ENCODE peak calls at places on chromosomes 7 and 10, in nine cellular contexts. J is breast epithelium, S is spleen, H is suprapubic skin, A is Panc1, X is endothelial cell of umbilical vein, P is transverse colon, N is K562, R is HCT116. C is an unnamed sample.

GRCh38 chr10:74987339-74988054 is 124.0 kb upstream of the SAMD8 start:
- DNase-seq in J (no peak), S (no peak), H (no peak), A (no peak), X (no peak), P (no peak), N (no peak), R (no peak), C (no peak)

GRCh38 chr10:79038841-79039201 is 29.9 kb upstream of the ZMIZ1 start:
- DNase-seq in J (no peak), S (peak), H (peak), A (no peak), X (no peak), P (no peak), N (peak), R (no peak), C (peak)

GRCh38 chr7:17234398-17235021 is 63.9 kb upstream of the AHR start:
- DNase-seq in J (no peak), S (no peak), H (no peak), A (peak), X (peak), P (peak), N (peak), R (peak), C (no peak)

GRCh38 chr10:44994752-44995530 is 5.8 kb upstream of the ZNF22 start:
- DNase-seq in J (no peak), S (no peak), H (no peak), A (no peak), X (no peak), P (no peak), N (no peak), R (no peak), C (peak)

GRCh38 chr7:78489851-78490250 is 691.3 kb downstream of the PHTF2 start:
- DNase-seq in J (no peak), S (no peak), H (no peak), A (no peak), X (no peak), P (no peak), N (no peak), R (no peak), C (no peak)

GRCh38 chr7:5237286-5237685 is 45.5 kb upstream of the SLC29A4 start:
- DNase-seq in J (no peak), S (peak), H (no peak), A (no peak), X (no peak), P (peak), N (no peak), R (no peak), C (peak)

GRCh38 chr7:4681218-4681851 is 760 bp upstream of the FOXK1 start:
- DNase-seq in J (no peak), S (no peak), H (no peak), A (no peak), X (no peak), P (no peak), N (no peak), R (no peak), C (no peak)

GRCh38 chr7:17640730-17641377 is 299.4 kb downstream of the SNX13 start:
- DNase-seq in J (no peak), S (no peak), H (no peak), A (no peak), X (peak), P (no peak), N (peak), R (peak), C (no peak)

GRCh38 chr10:102113956-102114857 is 6.0 kb downstream of the LDB1 start:
- DNase-seq in J (no peak), S (peak), H (no peak), A (no peak), X (peak), P (peak), N (no peak), R (no peak), C (peak)

GRCh38 chr10:17033529-17034250 is 95.9 kb downstream of the CUBN start:
- DNase-seq in J (no peak), S (no peak), H (no peak), A (no peak), X (no peak), P (no peak), N (no peak), R (no peak), C (no peak)

GRCh38 chr7:19020711-19021110 is 96.7 kb downstream of the TWIST1 start:
- DNase-seq in J (no peak), S (no peak), H (no peak), A (no peak), X (no peak), P (no peak), N (no peak), R (no peak), C (no peak)

GRCh38 chr10:78255796-78256638 is 222.4 kb downstream of the RPS24 start:
- DNase-seq in J (no peak), S (no peak), H (no peak), A (peak), X (peak), P (peak), N (peak), R (peak), C (peak)

GRCh38 chr7:99923200-99923599 is 3.9 kb upstream of the TRIM4 start:
- DNase-seq in J (no peak), S (no peak), H (no peak), A (no peak), X (no peak), P (no peak), N (no peak), R (no peak), C (no peak)

GRCh38 chr7:103795787-103796186 is 193.7 kb downstream of the RELN start:
- DNase-seq in J (no peak), S (no peak), H (no peak), A (no peak), X (no peak), P (no peak), N (no peak), R (no peak), C (no peak)

GRCh38 chr10:79027147-79028055 is 41.4 kb upstream of the ZMIZ1 start:
- DNase-seq in J (no peak), S (peak), H (peak), A (no peak), X (no peak), P (no peak), N (peak), R (no peak), C (peak)

GRCh38 chr10:127161482-127161881 is 34.9 kb downstream of the INSYN2A start:
- DNase-seq in J (no peak), S (no peak), H (peak), A (no peak), X (no peak), P (no peak), N (no peak), R (no peak), C (no peak)

GRCh38 chr7:139711991-139712753 is 65.6 kb downstream of the HIPK2 start:
- DNase-seq in J (no peak), S (no peak), H (no peak), A (no peak), X (no peak), P (no peak), N (no peak), R (no peak), C (no peak)

GRCh38 chr10:130547368-130547767 is 411.2 kb downstream of the GLRX3 start:
- DNase-seq in J (no peak), S (no peak), H (no peak), A (peak), X (no peak), P (no peak), N (no peak), R (no peak), C (no peak)

GRCh38 chr7:36514289-36515243 is 124.9 kb downstream of the ANLN start:
- DNase-seq in J (no peak), S (no peak), H (peak), A (no peak), X (no peak), P (no peak), N (no peak), R (no peak), C (no peak)

GRCh38 chr10:127899766-127900382 is 7.0 kb upstream of the PTPRE start:
- DNase-seq in J (no peak), S (no peak), H (no peak), A (no peak), X (no peak), P (no peak), N (no peak), R (no peak), C (no peak)

GRCh38 chr10:71757450-71757918 is 15.8 kb downstream of the VSIR start:
- DNase-seq in J (no peak), S (peak), H (peak), A (no peak), X (no peak), P (no peak), N (no peak), R (no peak), C (no peak)

GRCh38 chr7:66099551-66100407 is 14.9 kb upstream of the CRCP start:
- DNase-seq in J (peak), S (peak), H (peak), A (no peak), X (peak), P (peak), N (peak), R (peak), C (peak)

GRCh38 chr10:29712108-29712507 is 77.3 kb upstream of the SVIL start:
- DNase-seq in J (no peak), S (no peak), H (no peak), A (no peak), X (no peak), P (no peak), N (no peak), R (no peak), C (no peak)

GRCh38 chr10:124090630-124091209 is 2.7 kb downstream of the CHST15 start:
- DNase-seq in J (peak), S (no peak), H (no peak), A (no peak), X (no peak), P (no peak), N (no peak), R (no peak), C (no peak)

GRCh38 chr10:124091646-124092269 is 1.6 kb downstream of the CHST15 start:
- DNase-seq in J (no peak), S (peak), H (no peak), A (no peak), X (peak), P (peak), N (no peak), R (no peak), C (peak)

GRCh38 chr10:124094419-124094785 is 1.0 kb upstream of the CHST15 start:
- DNase-seq in J (no peak), S (no peak), H (no peak), A (no peak), X (no peak), P (peak), N (no peak), R (no peak), C (no peak)

GRCh38 chr10:124093076-124093773 is at the start of gene CHST15:
- DNase-seq in J (peak), S (no peak), H (no peak), A (peak), X (peak), P (peak), N (no peak), R (peak), C (peak)

DNA sequence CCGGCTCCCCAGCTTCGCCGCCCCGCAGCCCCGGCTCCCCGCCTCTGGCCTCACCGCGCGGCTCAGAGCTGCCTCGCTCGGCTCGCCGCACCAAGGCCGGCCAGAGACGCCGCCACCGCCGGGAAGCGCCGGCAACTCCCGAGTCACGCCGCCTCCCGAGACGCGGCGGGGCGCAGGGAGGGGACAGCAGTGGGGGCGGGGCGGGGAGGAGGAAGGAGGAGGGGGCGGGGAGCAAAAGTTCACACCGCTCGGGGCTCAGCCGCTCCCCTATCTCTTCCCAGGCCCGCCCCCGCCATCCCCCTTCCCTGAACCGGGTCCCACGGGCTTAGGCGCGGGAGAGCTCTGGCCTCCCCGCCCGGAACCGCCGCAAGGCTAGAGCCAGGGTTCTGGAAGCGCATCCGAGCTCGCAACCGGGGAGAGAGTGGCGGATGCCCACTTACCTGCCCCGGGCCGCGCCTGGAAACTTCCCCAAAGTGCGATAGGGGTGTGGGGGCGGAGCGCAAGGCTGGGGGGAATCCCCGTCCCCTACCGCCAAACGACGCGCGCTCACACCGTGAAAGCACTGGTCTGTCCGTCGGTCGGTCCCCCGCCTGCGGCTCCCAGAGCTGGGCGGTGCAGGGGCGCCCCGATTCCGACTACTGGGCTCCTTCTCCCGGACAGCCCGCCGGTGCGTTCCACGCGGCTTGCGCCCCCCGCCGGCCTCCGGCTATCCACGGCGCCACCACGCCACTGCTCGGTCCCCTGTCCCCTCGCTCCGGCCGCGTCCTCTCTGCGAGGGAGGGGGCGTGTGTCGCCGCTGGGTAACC is 925 bp downstream of the CHST15 start:
- DNase-seq in J (no peak), S (peak), H (no peak), A (no peak), X (peak), P (peak), N (peak), R (no peak), C (peak)
- TF ChIP-seq CTCF in J (no peak), S (peak), H (no peak), A (no peak), X (no peak), P (no peak), N (no peak), R (no peak), C (no peak)

DNA sequence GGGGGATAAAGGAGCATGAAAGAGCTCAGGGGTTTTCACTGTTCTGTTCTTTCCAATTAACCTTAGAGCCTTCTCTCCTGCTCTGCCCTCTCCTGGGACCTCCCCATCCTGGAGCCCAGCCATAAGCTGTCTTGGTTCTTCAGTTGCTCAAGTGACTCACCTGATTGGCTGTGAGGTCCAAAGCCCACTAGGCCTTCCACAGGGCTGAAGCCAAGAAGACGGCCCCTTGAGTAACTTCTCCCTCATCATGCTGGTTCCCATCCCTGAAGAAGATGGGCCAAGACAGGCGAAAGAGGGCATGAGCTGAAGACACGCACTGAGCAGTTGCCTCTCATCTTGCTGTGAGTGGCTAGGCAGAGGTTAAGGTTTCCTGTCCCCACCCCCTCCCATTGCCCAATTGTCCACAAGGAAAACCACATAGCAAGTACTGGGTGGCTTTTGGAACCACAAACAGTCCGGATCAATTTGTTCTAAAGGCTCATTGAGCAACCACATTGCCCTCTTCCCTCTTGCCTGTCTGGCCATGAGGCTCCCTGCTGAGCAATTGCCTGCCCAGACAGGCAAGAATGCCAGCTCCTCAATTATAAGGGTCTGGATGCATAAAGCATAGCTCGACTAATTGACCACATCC is 43.9 kb upstream of the GPAM start:
- DNase-seq in J (no peak), S (no peak), H (no peak), A (no peak), X (no peak), P (no peak), N (no peak), R (no peak), C (no peak)
- TF ChIP-seq POLR2AphosphoS5 in J (no peak), S (no peak), H (no peak), A (no peak), X (no peak), P (no peak), N (no peak), R (no peak), C (no peak)

DNA sequence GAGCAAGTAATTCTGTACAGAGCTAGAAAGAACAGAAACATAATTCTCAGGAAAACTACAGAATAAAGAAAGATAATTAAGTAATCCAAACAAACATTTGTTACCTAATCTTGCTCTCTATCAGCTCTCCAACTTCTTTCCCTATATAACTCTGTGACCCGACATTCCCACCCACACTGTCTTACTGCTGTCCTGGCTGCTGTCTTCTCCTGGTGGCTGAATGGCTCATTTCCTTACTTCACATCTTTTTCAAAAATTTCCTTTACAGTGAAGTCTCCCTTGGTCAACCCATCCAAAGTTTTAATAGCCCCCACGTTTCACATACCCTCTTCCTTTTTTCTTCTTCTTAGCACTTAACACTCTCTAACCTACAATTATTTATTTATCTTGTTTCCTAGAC is 64.0 kb downstream of the HYCC1 start:
- DNase-seq in J (no peak), S (no peak), H (no peak), A (no peak), X (no peak), P (no peak), N (no peak), R (no peak), C (no peak)
- TF ChIP-seq CTCF in J (no peak), S (no peak), H (no peak), A (peak), X (no peak), P (no peak), N (no peak), R (no peak), C (no peak)

GRCh38 chr7:20152511-20152910 is 64.7 kb downstream of the MACC1 start:
- DNase-seq in J (no peak), S (no peak), H (no peak), A (no peak), X (no peak), P (no peak), N (no peak), R (no peak), C (no peak)
- TF ChIP-seq POLR2AphosphoS5 in J (no peak), S (no peak), H (no peak), A (no peak), X (no peak), P (peak), N (no peak), R (no peak), C (peak)

GRCh38 chr7:107751113-107751512 is 7.2 kb downstream of the CBLL1 start:
- DNase-seq in J (no peak), S (no peak), H (no peak), A (no peak), X (no peak), P (no peak), N (no peak), R (no peak), C (no peak)

GRCh38 chr7:107758667-107759066 is 14.7 kb downstream of the CBLL1 start:
- DNase-seq in J (no peak), S (no peak), H (no peak), A (no peak), X (no peak), P (no peak), N (peak), R (no peak), C (no peak)

GRCh38 chr7:107754642-107755041 is 10.7 kb downstream of the CBLL1 start:
- DNase-seq in J (no peak), S (no peak), H (no peak), A (no peak), X (no peak), P (no peak), N (no peak), R (no peak), C (no peak)
- TF ChIP-seq CTCF in J (no peak), S (no peak), H (no peak), A (peak), X (no peak), P (peak), N (peak), R (no peak), C (no peak)

DNA sequence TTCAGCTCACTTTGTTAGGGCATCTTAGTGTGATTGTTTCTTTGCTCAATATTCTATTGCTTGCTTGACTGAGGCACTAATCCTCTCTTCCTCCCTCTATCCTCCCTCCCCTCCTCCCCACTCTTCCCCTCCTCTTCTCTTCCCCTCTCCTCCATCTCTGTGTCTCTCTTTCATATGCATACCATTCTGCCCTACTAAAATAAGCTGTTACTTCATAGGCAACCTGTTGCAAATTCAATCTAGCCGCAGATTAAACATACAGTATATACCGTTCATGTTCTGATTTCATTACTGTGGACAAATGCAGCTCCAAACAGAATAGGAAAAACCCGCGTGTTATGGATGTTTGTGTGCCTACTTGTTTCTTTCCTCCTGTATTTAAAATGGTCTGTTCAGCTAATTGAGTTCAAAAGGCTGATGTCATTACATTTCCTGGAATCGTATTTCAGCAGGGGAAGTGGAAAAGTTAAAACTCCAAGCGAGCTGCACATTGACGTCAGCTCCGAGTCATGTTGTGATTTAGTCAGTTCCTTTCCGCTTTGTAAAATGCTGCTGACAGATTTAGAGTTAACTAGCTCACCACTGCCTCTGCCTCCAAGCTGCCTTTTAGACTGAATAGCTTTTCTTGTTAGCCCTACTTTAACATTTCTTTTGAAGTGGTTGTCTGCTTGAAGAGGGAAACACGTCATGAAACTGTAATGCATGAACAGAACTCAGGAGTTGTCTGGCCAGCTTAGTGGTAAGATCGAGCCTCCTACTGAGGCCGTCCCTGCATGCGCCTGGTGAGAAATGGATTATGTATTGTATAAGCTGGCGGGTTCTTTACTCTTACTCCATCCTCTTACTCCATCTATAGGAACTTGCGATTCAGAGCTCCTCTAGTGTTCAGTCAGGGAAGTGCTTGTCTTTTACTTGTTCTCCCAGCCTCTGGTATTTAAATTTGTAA is 69.0 kb downstream of the CREM start:
- DNase-seq in J (no peak), S (peak), H (no peak), A (peak), X (peak), P (peak), N (peak), R (peak), C (peak)
- TF ChIP-seq POLR2AphosphoS5 in J (peak), S (peak), H (no peak), A (no peak), X (peak), P (peak), N (peak), R (no peak), C (peak)

GRCh38 chr10:1323951-1324350 is 267.8 kb downstream of the WDR37 start:
- DNase-seq in J (no peak), S (no peak), H (no peak), A (no peak), X (no peak), P (no peak), N (no peak), R (no peak), C (no peak)
- TF ChIP-seq CTCF in J (no peak), S (no peak), H (no peak), A (no peak), X (no peak), P (no peak), N (no peak), R (no peak), C (no peak)

GRCh38 chr7:77326131-77326530 is 90.0 kb downstream of the GSAP start:
- DNase-seq in J (no peak), S (no peak), H (no peak), A (no peak), X (peak), P (no peak), N (no peak), R (no peak), C (no peak)

GRCh38 chr7:77328669-77329068 is 87.5 kb downstream of the GSAP start:
- DNase-seq in J (no peak), S (no peak), H (no peak), A (no peak), X (peak), P (no peak), N (no peak), R (no peak), C (no peak)

GRCh38 chr7:77327932-77328628 is 88.1 kb downstream of the GSAP start:
- DNase-seq in J (no peak), S (no peak), H (no peak), A (no peak), X (peak), P (no peak), N (no peak), R (no peak), C (peak)

GRCh38 chr7:77329466-77330168 is 86.5 kb downstream of the GSAP start:
- DNase-seq in J (no peak), S (no peak), H (no peak), A (no peak), X (peak), P (no peak), N (no peak), R (no peak), C (no peak)

GRCh38 chr7:77327067-77327931 is 88.8 kb downstream of the GSAP start:
- DNase-seq in J (no peak), S (no peak), H (no peak), A (no peak), X (peak), P (peak), N (no peak), R (no peak), C (peak)
- TF ChIP-seq POLR2AphosphoS5 in J (no peak), S (peak), H (no peak), A (no peak), X (no peak), P (no peak), N (no peak), R (no peak), C (peak)